ENCODE peak calls at places on chromosomes 3 and 15, in five cellular contexts. J is H9, Y is neural progenitor cell, C is neuronal stem cell, E is astrocyte. F is an unnamed sample.

GRCh38 chr3:56753206-56753605 is 48.5 kb downstream of the ARHGEF3 start:
- DNase-seq in Y (no peak), J (no peak), E (peak; percentile 7), C (no peak), F (peak; percentile 82)

GRCh38 chr3:171156455-171157005 is 130.0 kb upstream of the SLC2A2 start:
- DNase-seq in C (no peak), J (no peak), E (peak; percentile 93), Y (no peak), F (no peak)

GRCh38 chr3:57752307-57752706 is 3.8 kb upstream of the SLMAP start:
- DNase-seq in C (no peak), E (peak; percentile 73), Y (no peak), J (no peak), F (peak; percentile 28)

GRCh38 chr3:57161915-57162314 is 3.2 kb downstream of the IL17RD start:
- DNase-seq in E (no peak), Y (no peak), J (no peak), C (no peak), F (no peak)

GRCh38 chr3:126661532-126661931 is 6.6 kb upstream of the TXNRD3 start:
- DNase-seq in Y (no peak), J (no peak), E (no peak), C (no peak), F (no peak)

GRCh38 chr15:88690331-88690730 is 51.5 kb downstream of the ISG20 start:
- DNase-seq in Y (no peak), E (no peak), J (no peak), C (no peak), F (no peak)

GRCh38 chr3:54781728-54782127 is 146.1 kb downstream of the LRTM1 start:
- DNase-seq in E (no peak), C (no peak), J (no peak), Y (peak; percentile 21), F (no peak)

GRCh38 chr3:24197809-24198208 is 252.7 kb downstream of the NR1D2 start:
- DNase-seq in E (no peak), Y (peak; percentile 57), J (peak; percentile 67), C (no peak), F (no peak)

GRCh38 chr3:113431811-113432210 is 9.5 kb downstream of the CFAP44 start:
- DNase-seq in Y (no peak), E (no peak), J (no peak), C (no peak), F (peak; percentile 45)

GRCh38 chr15:62110000-62110851 is 43.4 kb downstream of the C2CD4A start:
- DNase-seq in C (no peak), J (no peak), E (peak; percentile 68), Y (no peak), F (peak; percentile 89)

GRCh38 chr3:64207289-64208086 is 17.8 kb downstream of the PRICKLE2 start:
- DNase-seq in C (no peak), E (peak; percentile 82), Y (no peak), J (no peak), F (peak; percentile 87)

GRCh38 chr15:99017322-99017701 is 9.7 kb upstream of the PGPEP1L start:
- DNase-seq in C (no peak), J (no peak), E (no peak), Y (no peak), F (no peak)

GRCh38 chr3:195140816-195141793 is 129.9 kb downstream of the XXYLT1 start:
- DNase-seq in E (peak; percentile 51), Y (no peak), J (no peak), C (no peak), F (no peak)

GRCh38 chr15:86317379-86317745 is 237.7 kb downstream of the AGBL1 start:
- DNase-seq in C (no peak), J (no peak), Y (no peak), E (no peak), F (no peak)

GRCh38 chr15:100098705-100099104 is 243.1 kb downstream of the ADAMTS17 start:
- DNase-seq in Y (no peak), J (no peak), E (no peak), C (no peak), F (no peak)

GRCh38 chr15:36737430-36737891 is 158.0 kb downstream of the CDIN1 start:
- DNase-seq in J (no peak), E (peak; percentile 76), Y (no peak), C (no peak), F (peak; percentile 53)

GRCh38 chr15:64754663-64755426 is 20.5 kb downstream of the RBPMS2 start:
- DNase-seq in E (no peak), Y (no peak), C (no peak), J (no peak), F (no peak)

GRCh38 chr15:88804257-88804656 is 1.0 kb downstream of the ACAN start:
- DNase-seq in J (no peak), Y (no peak), C (no peak), E (no peak), F (no peak)

GRCh38 chr3:196544491-196544992 is 23.8 kb downstream of the WDR53 start:
- DNase-seq in Y (no peak), J (no peak), E (no peak), C (no peak), F (no peak)
- H3K4me2 ChIP-seq in Y (no peak overlapping the region), J (no peak overlapping the region), E (no peak overlapping the region), C (no peak overlapping the region), F (no peak overlapping the region)

GRCh38 chr15:32994810-32995424 is 199.6 kb downstream of the FMN1 start:
- DNase-seq in E (peak; percentile 32), Y (peak; percentile 27), C (no peak), J (no peak), F (peak; percentile 70)
- H3K9ac ChIP-seq in E (peak overlapping the region; percentile 1), Y (no peak overlapping the region), C (no peak overlapping the region), J (no peak overlapping the region), F (peak overlapping the region; percentile 30)

GRCh38 chr3:125011941-125012340 is 43.9 kb downstream of the HEG1 start:
- DNase-seq in C (no peak), Y (peak; percentile 5), E (peak; percentile 96), J (no peak), F (no peak)
- H3K27ac ChIP-seq in C (no peak overlapping the region), Y (no peak overlapping the region), E (peak overlapping the region; percentile 49), J (no peak overlapping the region), F (no peak overlapping the region)

GRCh38 chr15:65789759-65790158 is 2.3 kb downstream of the DENND4A start:
- DNase-seq in Y (no peak), C (no peak), E (no peak), J (no peak), F (no peak)

GRCh38 chr15:65791335-65792129 is 561 bp downstream of the DENND4A start:
- DNase-seq in E (peak; percentile 35), Y (peak; percentile 81), C (peak; percentile 63), J (peak; percentile 61), F (peak; percentile 63)

GRCh38 chr15:65787260-65787659 is 4.8 kb downstream of the DENND4A start:
- DNase-seq in E (no peak), C (no peak), J (no peak), Y (no peak), F (no peak)

GRCh38 chr15:65790692-65791334 is 1.3 kb downstream of the DENND4A start:
- DNase-seq in C (no peak), Y (peak; percentile 8), E (no peak), J (no peak), F (peak; percentile 57)

GRCh38 chr15:65789105-65789504 is 3.0 kb downstream of the DENND4A start:
- DNase-seq in J (no peak), E (no peak), C (no peak), Y (no peak), F (no peak)
- H3K4me2 ChIP-seq in J (no peak overlapping the region), E (no peak overlapping the region), C (no peak overlapping the region), Y (no peak overlapping the region), F (no peak overlapping the region)

DNA sequence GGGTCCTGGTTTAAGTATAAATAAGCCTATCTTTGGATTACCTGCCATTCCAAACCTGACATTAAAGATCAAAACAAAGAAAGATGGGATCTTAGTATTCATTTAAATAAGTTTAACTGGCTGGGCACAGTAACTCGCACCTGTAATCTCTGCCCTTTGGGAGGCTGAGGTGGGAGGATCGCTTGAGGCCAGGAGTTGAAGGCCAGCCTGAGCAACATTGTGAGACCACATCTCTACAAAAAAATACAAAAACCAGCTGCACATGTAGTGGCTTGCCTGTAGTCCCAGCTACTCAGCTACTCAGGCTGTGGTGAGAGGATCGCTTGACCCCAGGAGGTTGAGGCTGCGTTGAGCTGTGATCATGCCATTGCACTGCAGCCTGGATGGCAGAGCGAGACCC is 176.9 kb downstream of the FNDC3B start:
- DNase-seq in C (no peak), J (no peak), Y (no peak), E (no peak), F (no peak)
- H3K9ac ChIP-seq in C (no peak overlapping the region), J (no peak overlapping the region), Y (no peak overlapping the region), E (no peak overlapping the region), F (no peak overlapping the region)

GRCh38 chr15:75140080-75140879 is 61.4 kb upstream of the C15orf39 start:
- DNase-seq in J (no peak), Y (peak; percentile 26), C (no peak), E (no peak), F (no peak)

GRCh38 chr15:75134748-75135147 is 66.9 kb upstream of the C15orf39 start:
- DNase-seq in Y (no peak), J (no peak), E (no peak), C (no peak), F (no peak)

GRCh38 chr15:75136758-75137157 is 64.9 kb upstream of the C15orf39 start:
- DNase-seq in E (no peak), Y (no peak), C (no peak), J (no peak), F (no peak)

GRCh38 chr15:75136118-75136517 is 65.6 kb upstream of the C15orf39 start:
- DNase-seq in Y (no peak), E (no peak), C (no peak), J (no peak), F (no peak)

DNA sequence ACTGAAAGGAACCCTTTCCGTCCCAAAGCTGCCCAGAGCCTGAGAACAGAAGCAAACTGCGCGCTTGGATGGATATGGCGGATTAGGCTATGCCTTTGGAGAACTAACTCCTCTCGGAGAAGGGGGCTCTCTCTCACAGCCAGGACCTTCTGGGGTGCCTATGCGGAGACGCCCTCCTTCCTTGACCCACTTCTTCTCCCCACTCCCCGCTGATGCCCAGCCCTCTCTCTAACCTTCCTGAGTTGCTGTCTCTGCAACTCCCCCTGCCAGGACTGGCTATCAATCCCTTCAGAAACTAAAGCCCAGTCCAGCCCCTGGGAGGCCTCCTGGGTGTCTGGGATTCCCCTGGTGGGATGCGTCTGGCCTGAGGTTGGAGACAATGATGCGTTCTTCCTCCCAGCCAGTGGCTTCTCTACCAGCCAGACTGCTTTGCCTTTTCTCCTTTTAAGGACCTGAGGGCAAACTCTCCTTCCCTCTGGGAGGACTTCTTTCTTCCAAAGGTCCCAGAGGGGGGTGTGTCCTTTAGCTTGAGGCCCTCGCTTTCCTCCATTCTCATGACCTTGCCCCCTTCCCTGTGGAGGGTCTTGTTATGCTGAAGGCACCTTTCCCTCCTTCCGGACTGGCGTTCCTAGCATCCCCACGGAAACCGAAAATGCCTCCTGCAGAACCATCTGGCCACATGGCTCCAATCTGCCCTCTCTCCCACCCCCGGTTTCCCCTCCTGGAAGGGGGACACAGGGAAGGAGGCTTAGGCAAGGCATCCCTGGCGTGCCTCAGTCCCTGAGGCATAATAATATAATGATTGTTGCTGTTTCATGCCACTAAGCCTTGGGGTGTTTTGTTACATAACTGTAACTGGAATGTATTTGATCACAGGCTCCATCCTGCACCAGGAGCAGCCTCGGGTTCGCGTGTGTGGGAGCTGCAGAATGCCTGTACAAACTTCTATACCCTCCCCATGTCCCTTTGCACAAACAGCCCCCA is 63.4 kb upstream of the C15orf39 start:
- DNase-seq in Y (no peak), J (no peak), E (no peak), C (no peak), F (peak; percentile 68)
- H3K27ac ChIP-seq in Y (no peak overlapping the region), J (no peak overlapping the region), E (peak overlapping the region; percentile 30), C (no peak overlapping the region), F (peak overlapping the region; percentile 17)